ENCODE peak calls at places on chromosomes 4 and X, in five cellular contexts. P, B, Q, U and T are unnamed samples.

GRCh38 chr4:28744066-28744465 is 1883.4 kb downstream of the STIM2 start:
- DNase-seq in Q (peak; percentile 36), P (no peak), B (no peak), U (no peak), T (no peak)

GRCh38 chr4:130576218-130576617 is 1480.3 kb downstream of the C4orf33 start:
- DNase-seq in P (no peak), B (no peak), Q (no peak), U (no peak), T (no peak)

GRCh38 chr4:188030401-188030800 is 34.8 kb downstream of the ZFP42 start:
- DNase-seq in B (no peak), U (no peak), P (no peak), Q (no peak), T (no peak)

GRCh38 chr4:99723555-99724450 is 66.2 kb upstream of the C4orf54 start:
- DNase-seq in Q (peak; percentile 75), U (peak; percentile 52), B (no peak), P (peak; percentile 10), T (no peak)

GRCh38 chr4:144565558-144566195 is 80.3 kb upstream of the HHIP start:
- DNase-seq in P (no peak), Q (peak; percentile 57), U (peak; percentile 53), B (no peak), T (no peak)

GRCh38 chr4:110009526-110009925 is 96.8 kb downstream of the EGF start:
- DNase-seq in B (no peak), P (no peak), U (no peak), Q (no peak), T (no peak)

GRCh38 chrX:107493141-107493540 is 43.7 kb downstream of the FRMPD3 start:
- DNase-seq in U (no peak), B (no peak), Q (no peak), P (no peak), T (no peak)

GRCh38 chr4:82899339-82899738 is 1.2 kb upstream of the THAP9 start:
- DNase-seq in Q (no peak), U (peak; percentile 25), B (no peak), P (no peak), T (no peak)

GRCh38 chr4:28686618-28687017 is 1826.0 kb downstream of the STIM2 start:
- DNase-seq in Q (peak; percentile 64), U (no peak), B (no peak), P (no peak), T (no peak)

GRCh38 chr4:163587867-163588266 is 93.4 kb downstream of the TMA16 start:
- DNase-seq in B (no peak), U (no peak), P (no peak), Q (peak; percentile 2), T (no peak)

GRCh38 chr4:22897520-22898108 is 204.9 kb downstream of the GBA3 start:
- DNase-seq in P (no peak), B (no peak), U (peak; percentile 15), Q (peak; percentile 16), T (no peak)

GRCh38 chr4:7414046-7414445 is 20.7 kb downstream of the PSAPL1 start:
- DNase-seq in B (no peak), U (no peak), Q (no peak), P (no peak), T (no peak)

GRCh38 chr4:78032446-78032845 is 24.7 kb upstream of the FRAS1 start:
- DNase-seq in Q (no peak), P (no peak), B (no peak), U (no peak), T (no peak)

GRCh38 chrX:73400136-73400748 is 46.6 kb upstream of the CDX4 start:
- DNase-seq in Q (no peak), B (no peak), P (no peak), U (no peak), T (no peak)

GRCh38 chrX:39757971-39758370 is 339.8 kb downstream of the BCOR start:
- DNase-seq in U (peak; percentile 89), Q (peak; percentile 41), B (no peak), P (peak; percentile 62), T (no peak)

GRCh38 chr4:120731561-120731960 is 191.0 kb downstream of the PRDM5 start:
- DNase-seq in U (no peak), Q (no peak), P (no peak), B (no peak), T (no peak)

GRCh38 chrX:47283015-47283771 is 50.4 kb downstream of the USP11 start:
- DNase-seq in B (no peak), P (no peak), Q (peak; percentile 47), U (no peak), T (no peak)

GRCh38 chrX:24839331-24839730 is 145.6 kb downstream of the POLA1 start:
- DNase-seq in Q (no peak), P (no peak), U (no peak), B (no peak), T (no peak)

GRCh38 chr4:182801626-182802025 is 115.6 kb downstream of the DCTD start:
- DNase-seq in B (no peak), P (no peak), Q (no peak), U (no peak), T (no peak)

GRCh38 chrX:154308108-154308946 is 12.7 kb downstream of the TKTL1 start:
- DNase-seq in B (peak; percentile 75), P (no peak), Q (peak; percentile 36), U (peak; percentile 49), T (peak; percentile 66)